ENCODE peak calls at places on chromosomes 5 and 9, in four cellular contexts. H is left ventricle myocardium inferior, B is B cell, Q is choroid plexus epithelial cell. Z is an unnamed sample.

GRCh38 chr5:147857302-147858129 is 21.0 kb upstream of the SCGB3A2 start:
- DNase-seq in H (no peak), B (peak; percentile 6), Q (peak; percentile 81), Z (peak; percentile 82)

GRCh38 chr9:16816006-16816405 is 54.5 kb downstream of the BNC2 start:
- DNase-seq in H (no peak), B (no peak), Q (no peak), Z (no peak)

GRCh38 chr9:132011309-132011708 is 68.4 kb downstream of the MED27 start:
- DNase-seq in H (no peak), B (no peak), Q (no peak), Z (no peak)

GRCh38 chr9:112833081-112833480 is 57.6 kb downstream of the SLC46A2 start:
- DNase-seq in H (no peak), B (no peak), Q (no peak), Z (no peak)

GRCh38 chr5:11683666-11684065 is 220.6 kb downstream of the CTNND2 start:
- DNase-seq in H (peak; percentile 19), B (no peak), Q (no peak), Z (no peak)

GRCh38 chr5:161549106-161549505 is 2.6 kb upstream of the GABRB2 start:
- DNase-seq in H (no peak), B (no peak), Q (no peak), Z (peak; percentile 1)

GRCh38 chr5:5883116-5883515 is 460.6 kb downstream of the ICE1 start:
- DNase-seq in H (no peak), B (no peak), Q (no peak), Z (no peak)

GRCh38 chr5:66122379-66123034 is 21.6 kb upstream of the SREK1 start:
- DNase-seq in H (no peak), B (no peak), Q (no peak), Z (no peak)

GRCh38 chr9:133704711-133705181 is 33.4 kb downstream of the SARDH start:
- DNase-seq in H (no peak), B (no peak), Q (no peak), Z (no peak)

GRCh38 chr5:134124289-134125194 is 10.1 kb downstream of the TCF7 start:
- DNase-seq in H (no peak), B (no peak), Q (no peak), Z (no peak)

GRCh38 chr5:124399426-124399961 is 346.9 kb downstream of the ZNF608 start:
- DNase-seq in H (no peak), B (no peak), Q (no peak), Z (peak; percentile 54)

GRCh38 chr9:129338701-129339445 is 160.8 kb upstream of the IER5L start:
- DNase-seq in H (no peak), B (no peak), Q (peak; percentile 52), Z (peak; percentile 51)

GRCh38 chr5:96463106-96463505 is 30.1 kb upstream of the PCSK1 start:
- DNase-seq in H (no peak), B (no peak), Q (peak; percentile 26), Z (no peak)

GRCh38 chr5:17067657-17068392 is 131.7 kb upstream of the MYO10 start:
- DNase-seq in H (no peak), B (no peak), Q (no peak), Z (no peak)

GRCh38 chr9:114824130-114824529 is 18.3 kb upstream of the TNFSF15 start:
- DNase-seq in H (no peak), B (no peak), Q (peak; percentile 77), Z (peak; percentile 21)

GRCh38 chr9:125329978-125330377 is 68.4 kb downstream of the GAPVD1 start:
- DNase-seq in H (no peak), B (no peak), Q (no peak), Z (no peak)

GRCh38 chr5:132426525-132427138 is 57.1 kb downstream of the SLC22A5 start:
- DNase-seq in H (peak; percentile 70), B (no peak), Q (peak; percentile 92), Z (peak; percentile 96)

GRCh38 chr9:110340306-110340705 is 2.6 kb upstream of the TXNDC8 start:
- DNase-seq in H (no peak), B (no peak), Q (peak; percentile 59), Z (peak; percentile 51)
- TF ChIP-seq CTCF in H (no peak), B (no peak), Q (peak; percentile 72), Z (peak; percentile 62)

GRCh38 chr5:43007246-43007910 is 32.7 kb downstream of the ANXA2R start:
- DNase-seq in H (peak; percentile 85), B (peak; percentile 74), Q (peak; percentile 96), Z (peak; percentile 96)

GRCh38 chr5:43010956-43011355 is 29.2 kb downstream of the ANXA2R start:
- DNase-seq in H (no peak), B (no peak), Q (no peak), Z (no peak)

GRCh38 chr5:43006411-43007202 is 33.5 kb downstream of the ANXA2R start:
- DNase-seq in H (no peak), B (no peak), Q (peak; percentile 66), Z (peak; percentile 77)

GRCh38 chr5:43008369-43009158 is 31.6 kb downstream of the ANXA2R start:
- DNase-seq in H (peak; percentile 84), B (peak; percentile 57), Q (peak; percentile 96), Z (peak; percentile 94)

GRCh38 chr5:43007911-43008368 is 32.2 kb downstream of the ANXA2R start:
- DNase-seq in H (peak; percentile 69), B (peak; percentile 63), Q (peak; percentile 90), Z (peak; percentile 85)
- TF ChIP-seq CTCF in H (no peak), B (no peak), Q (peak; percentile 19), Z (no peak)

GRCh38 chr9:98850851-98851729 is 43.6 kb downstream of the GALNT12 start:
- DNase-seq in H (no peak), B (no peak), Q (no peak), Z (no peak)

GRCh38 chr9:98846879-98847278 is 39.4 kb downstream of the GALNT12 start:
- DNase-seq in H (no peak), B (no peak), Q (no peak), Z (no peak)

GRCh38 chr9:98846081-98846480 is 38.6 kb downstream of the GALNT12 start:
- DNase-seq in H (no peak), B (no peak), Q (no peak), Z (no peak)

GRCh38 chr9:98851730-98852462 is 44.4 kb downstream of the GALNT12 start:
- DNase-seq in H (no peak), B (no peak), Q (no peak), Z (no peak)

DNA sequence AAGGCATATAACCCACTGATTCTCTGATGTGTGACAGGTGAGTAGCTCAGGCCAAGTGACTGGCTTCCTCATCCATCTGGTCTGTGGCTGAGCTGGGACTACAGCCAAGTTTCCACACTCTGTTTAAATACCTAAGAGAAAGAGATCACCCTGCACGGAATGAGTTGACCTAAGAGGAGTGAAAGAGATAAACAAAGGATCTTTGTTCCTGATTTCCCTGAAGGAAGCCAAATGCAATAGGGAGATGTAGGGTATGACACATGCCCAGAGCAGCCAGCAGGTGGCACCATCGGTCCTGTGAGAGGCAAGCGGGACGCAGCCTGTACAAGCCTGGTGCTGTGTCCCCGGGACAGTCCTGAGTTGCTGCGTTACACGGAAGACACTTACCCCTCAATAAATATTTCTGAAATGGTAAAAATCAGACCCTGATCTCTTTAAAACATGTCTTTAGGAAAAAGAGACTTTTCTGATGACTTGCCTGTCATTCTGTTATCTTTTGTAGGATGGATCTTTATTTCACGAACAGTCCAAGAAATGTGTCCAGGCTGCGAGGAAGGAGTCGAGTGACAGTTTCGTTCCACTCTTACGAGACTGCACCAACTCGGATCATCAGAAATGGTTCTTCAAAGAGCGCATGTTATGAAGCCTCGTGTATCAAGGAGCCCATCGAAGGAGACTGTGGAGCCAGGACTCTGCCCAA is 41.1 kb downstream of the GALNT12 start:
- DNase-seq in H (peak; percentile 91), B (peak; percentile 72), Q (peak; percentile 89), Z (peak; percentile 89)
- TF ChIP-seq CTCF in H (peak; percentile 98), B (peak; percentile 97), Q (peak; percentile 95), Z (peak; percentile 94)

DNA sequence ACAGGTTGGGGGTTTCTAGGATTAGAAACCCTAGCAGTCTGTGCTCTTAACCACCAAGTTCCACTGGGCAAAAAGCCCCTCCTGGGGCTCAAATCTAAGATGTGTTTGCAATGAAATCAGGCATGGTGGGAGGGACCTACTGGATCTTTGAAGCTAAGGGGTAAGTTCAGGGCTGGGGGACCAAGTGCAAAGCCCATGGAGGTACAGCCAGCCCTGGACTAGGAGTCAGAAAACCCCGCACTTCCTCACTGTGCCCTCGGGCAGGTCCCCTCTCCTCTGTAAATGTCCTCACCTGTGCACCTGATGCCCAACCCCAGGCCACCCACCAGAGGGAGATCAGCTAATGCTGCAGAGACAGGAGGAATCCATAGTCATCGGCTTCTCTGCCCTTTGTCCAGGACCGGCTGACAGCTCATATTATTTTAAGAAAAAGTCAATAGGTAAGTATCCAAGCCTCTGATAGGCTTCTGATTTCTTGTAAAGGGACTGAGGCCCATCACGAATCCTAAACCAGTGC is 138.3 kb downstream of the PAX5 start:
- DNase-seq in H (no peak), B (no peak), Q (no peak), Z (no peak)
- TF ChIP-seq CTCF in H (no peak), B (no peak), Q (no peak), Z (no peak)